ENCODE peak calls at places on chromosomes 3 and 15, in six cellular contexts. One of them, this sample, is unnamed.

GRCh38 chr15:83475551-83475950 is 28.4 kb downstream of the SH3GL3 start:
- DNase-seq in AG04450: no peak
- DNase-seq in upper lobe of right lung: no peak
- DNase-seq in skeletal muscle cell: peak
- DNase-seq in Panc1: no peak
- DNase-seq in fibroblast of mammary gland: peak
- DNase-seq in this sample: no peak

GRCh38 chr3:139329364-139329850 is 14.4 kb upstream of the MRPS22 start:
- DNase-seq in AG04450: no peak
- DNase-seq in upper lobe of right lung: peak
- DNase-seq in skeletal muscle cell: no peak
- DNase-seq in Panc1: peak
- DNase-seq in fibroblast of mammary gland: peak
- DNase-seq in this sample: peak

GRCh38 chr3:182621435-182622240 is 171.7 kb upstream of the ATP11B start:
- DNase-seq in AG04450: no peak
- DNase-seq in upper lobe of right lung: no peak
- DNase-seq in skeletal muscle cell: no peak
- DNase-seq in Panc1: no peak
- DNase-seq in fibroblast of mammary gland: no peak
- DNase-seq in this sample: no peak

GRCh38 chr3:94070341-94070911 is 7.6 kb downstream of the NSUN3 start:
- DNase-seq in AG04450: no peak
- DNase-seq in upper lobe of right lung: no peak
- DNase-seq in skeletal muscle cell: no peak
- DNase-seq in Panc1: no peak
- DNase-seq in fibroblast of mammary gland: no peak
- DNase-seq in this sample: no peak

GRCh38 chr15:84649706-84650105 is 4.4 kb downstream of the WDR73 start:
- DNase-seq in AG04450: no peak
- DNase-seq in upper lobe of right lung: no peak
- DNase-seq in skeletal muscle cell: no peak
- DNase-seq in Panc1: no peak
- DNase-seq in fibroblast of mammary gland: peak
- DNase-seq in this sample: no peak

GRCh38 chr3:127743676-127744075 is 70.9 kb downstream of the ABTB1 start:
- DNase-seq in AG04450: no peak
- DNase-seq in upper lobe of right lung: no peak
- DNase-seq in skeletal muscle cell: no peak
- DNase-seq in Panc1: no peak
- DNase-seq in fibroblast of mammary gland: no peak
- DNase-seq in this sample: no peak

GRCh38 chr15:48553559-48553958 is 92.0 kb downstream of the FBN1 start:
- DNase-seq in AG04450: no peak
- DNase-seq in upper lobe of right lung: no peak
- DNase-seq in skeletal muscle cell: no peak
- DNase-seq in Panc1: no peak
- DNase-seq in fibroblast of mammary gland: peak
- DNase-seq in this sample: no peak

GRCh38 chr15:71195242-71195641 is 80.0 kb downstream of the THSD4 start:
- DNase-seq in AG04450: no peak
- DNase-seq in upper lobe of right lung: no peak
- DNase-seq in skeletal muscle cell: no peak
- DNase-seq in Panc1: no peak
- DNase-seq in fibroblast of mammary gland: no peak
- DNase-seq in this sample: no peak

GRCh38 chr15:100056411-100057072 is 285.2 kb downstream of the ADAMTS17 start:
- DNase-seq in AG04450: no peak
- DNase-seq in upper lobe of right lung: no peak
- DNase-seq in skeletal muscle cell: no peak
- DNase-seq in Panc1: no peak
- DNase-seq in fibroblast of mammary gland: no peak
- DNase-seq in this sample: no peak

GRCh38 chr15:80403712-80404056 is 498 bp upstream of the ARNT2 start:
- DNase-seq in AG04450: no peak
- DNase-seq in upper lobe of right lung: peak
- DNase-seq in skeletal muscle cell: no peak
- DNase-seq in Panc1: no peak
- DNase-seq in fibroblast of mammary gland: no peak
- DNase-seq in this sample: no peak

GRCh38 chr3:20040476-20041196 is 390 bp downstream of the KAT2B start:
- DNase-seq in AG04450: no peak
- DNase-seq in upper lobe of right lung: peak
- DNase-seq in skeletal muscle cell: no peak
- DNase-seq in Panc1: no peak
- DNase-seq in fibroblast of mammary gland: peak
- DNase-seq in this sample: no peak

GRCh38 chr3:175651716-175652115 is 792.6 kb downstream of the NAALADL2 start:
- DNase-seq in AG04450: no peak
- DNase-seq in upper lobe of right lung: no peak
- DNase-seq in skeletal muscle cell: no peak
- DNase-seq in Panc1: no peak
- DNase-seq in fibroblast of mammary gland: no peak
- DNase-seq in this sample: no peak

GRCh38 chr3:184586871-184587270 is 25.3 kb downstream of the EPHB3 start:
- DNase-seq in AG04450: no peak
- DNase-seq in upper lobe of right lung: no peak
- DNase-seq in skeletal muscle cell: no peak
- DNase-seq in Panc1: no peak
- DNase-seq in fibroblast of mammary gland: no peak
- DNase-seq in this sample: no peak

GRCh38 chr3:143955113-143955512 is 16.5 kb upstream of the DIPK2A start:
- DNase-seq in AG04450: no peak
- DNase-seq in upper lobe of right lung: no peak
- DNase-seq in skeletal muscle cell: no peak
- DNase-seq in Panc1: no peak
- DNase-seq in fibroblast of mammary gland: no peak
- DNase-seq in this sample: no peak

GRCh38 chr3:141389703-141390102 is 21.4 kb downstream of the ZBTB38 start:
- DNase-seq in AG04450: no peak
- DNase-seq in upper lobe of right lung: no peak
- DNase-seq in skeletal muscle cell: no peak
- DNase-seq in Panc1: no peak
- DNase-seq in fibroblast of mammary gland: peak
- DNase-seq in this sample: no peak

GRCh38 chr15:65212097-65212496 is 824 bp upstream of the CILP start:
- DNase-seq in AG04450: no peak
- DNase-seq in upper lobe of right lung: no peak
- DNase-seq in skeletal muscle cell: no peak
- DNase-seq in Panc1: no peak
- DNase-seq in fibroblast of mammary gland: no peak
- DNase-seq in this sample: no peak

GRCh38 chr3:13950042-13950441 is 70.2 kb upstream of the WNT7A start:
- DNase-seq in AG04450: no peak
- DNase-seq in upper lobe of right lung: no peak
- DNase-seq in skeletal muscle cell: no peak
- DNase-seq in Panc1: no peak
- DNase-seq in fibroblast of mammary gland: no peak
- DNase-seq in this sample: no peak

GRCh38 chr3:13951184-13951583 is 71.3 kb upstream of the WNT7A start:
- DNase-seq in AG04450: no peak
- DNase-seq in upper lobe of right lung: no peak
- DNase-seq in skeletal muscle cell: no peak
- DNase-seq in Panc1: no peak
- DNase-seq in fibroblast of mammary gland: no peak
- DNase-seq in this sample: no peak

GRCh38 chr3:13947912-13948311 is 68.0 kb upstream of the WNT7A start:
- DNase-seq in AG04450: no peak
- DNase-seq in upper lobe of right lung: no peak
- DNase-seq in skeletal muscle cell: no peak
- DNase-seq in Panc1: no peak
- DNase-seq in fibroblast of mammary gland: no peak
- DNase-seq in this sample: no peak
- H3K4me3 ChIP-seq in AG04450: no peak
- H3K4me3 ChIP-seq in upper lobe of right lung: no peak
- H3K4me3 ChIP-seq in skeletal muscle cell: no peak
- H3K4me3 ChIP-seq in Panc1: no peak
- H3K4me3 ChIP-seq in fibroblast of mammary gland: no peak
- H3K4me3 ChIP-seq in this sample: no peak

DNA sequence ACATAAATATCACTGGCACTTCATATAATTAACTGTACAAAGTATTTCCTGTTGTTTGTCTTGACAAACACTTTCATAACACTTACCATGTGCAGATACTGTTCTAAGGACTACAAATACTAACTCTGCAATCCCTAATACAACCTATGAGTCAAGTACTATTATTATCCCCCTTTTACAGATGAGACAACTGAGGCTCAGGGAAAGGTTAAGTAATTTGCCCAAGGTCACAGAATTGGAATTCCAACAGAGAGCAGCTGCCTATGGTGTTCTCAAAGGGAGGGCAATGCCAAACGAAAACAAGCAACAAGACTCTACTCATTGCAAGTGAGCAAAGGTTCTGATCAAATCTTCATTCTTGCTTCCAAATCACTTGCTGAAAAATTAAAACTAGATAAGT is 85.9 kb downstream of the MAGI1 start:
- DNase-seq in AG04450: no peak
- DNase-seq in upper lobe of right lung: no peak
- DNase-seq in skeletal muscle cell: no peak
- DNase-seq in Panc1: no peak
- DNase-seq in fibroblast of mammary gland: no peak
- DNase-seq in this sample: no peak
- H3K4me3 ChIP-seq in AG04450: no peak
- H3K4me3 ChIP-seq in upper lobe of right lung: no peak
- H3K4me3 ChIP-seq in skeletal muscle cell: no peak
- H3K4me3 ChIP-seq in Panc1: no peak
- H3K4me3 ChIP-seq in fibroblast of mammary gland: no peak
- H3K4me3 ChIP-seq in this sample: peak

GRCh38 chr3:13023251-13024055 is 49.8 kb downstream of the IQSEC1 start:
- DNase-seq in AG04450: no peak
- DNase-seq in upper lobe of right lung: peak
- DNase-seq in skeletal muscle cell: no peak
- DNase-seq in Panc1: no peak
- DNase-seq in fibroblast of mammary gland: peak
- DNase-seq in this sample: no peak
- H3K4me3 ChIP-seq in AG04450: no peak
- H3K4me3 ChIP-seq in upper lobe of right lung: no peak
- H3K4me3 ChIP-seq in skeletal muscle cell: no peak
- H3K4me3 ChIP-seq in Panc1: no peak
- H3K4me3 ChIP-seq in fibroblast of mammary gland: no peak
- H3K4me3 ChIP-seq in this sample: no peak

GRCh38 chr3:46575577-46576222 is 9.6 kb upstream of the LRRC2 start:
- DNase-seq in AG04450: no peak
- DNase-seq in upper lobe of right lung: no peak
- DNase-seq in skeletal muscle cell: no peak
- DNase-seq in Panc1: no peak
- DNase-seq in fibroblast of mammary gland: no peak
- DNase-seq in this sample: no peak
- H3K4me3 ChIP-seq in AG04450: no peak
- H3K4me3 ChIP-seq in upper lobe of right lung: no peak
- H3K4me3 ChIP-seq in skeletal muscle cell: no peak
- H3K4me3 ChIP-seq in Panc1: no peak
- H3K4me3 ChIP-seq in fibroblast of mammary gland: no peak
- H3K4me3 ChIP-seq in this sample: no peak

GRCh38 chr3:160434071-160434470 is 15.5 kb downstream of the TRIM59 start:
- DNase-seq in AG04450: no peak
- DNase-seq in upper lobe of right lung: no peak
- DNase-seq in skeletal muscle cell: peak
- DNase-seq in Panc1: no peak
- DNase-seq in fibroblast of mammary gland: peak
- DNase-seq in this sample: no peak
- H3K4me3 ChIP-seq in AG04450: no peak
- H3K4me3 ChIP-seq in upper lobe of right lung: no peak
- H3K4me3 ChIP-seq in skeletal muscle cell: no peak
- H3K4me3 ChIP-seq in Panc1: no peak
- H3K4me3 ChIP-seq in fibroblast of mammary gland: no peak
- H3K4me3 ChIP-seq in this sample: no peak

GRCh38 chr3:122003596-122003995 is 18.5 kb downstream of the ILDR1 start:
- DNase-seq in AG04450: no peak
- DNase-seq in upper lobe of right lung: no peak
- DNase-seq in skeletal muscle cell: no peak
- DNase-seq in Panc1: no peak
- DNase-seq in fibroblast of mammary gland: no peak
- DNase-seq in this sample: no peak
- H3K4me3 ChIP-seq in AG04450: no peak
- H3K4me3 ChIP-seq in upper lobe of right lung: no peak
- H3K4me3 ChIP-seq in skeletal muscle cell: no peak
- H3K4me3 ChIP-seq in Panc1: no peak
- H3K4me3 ChIP-seq in fibroblast of mammary gland: no peak
- H3K4me3 ChIP-seq in this sample: no peak

This sample was measured in ascending aorta.